ENCODE peak calls at places on chromosomes 4 and X, in six cellular contexts. K, D, N, Q, E and F are unnamed samples.

GRCh38 chr4:187826725-187827124 is 168.8 kb upstream of the ZFP42 start:
- DNase-seq in N (no peak), Q (no peak), D (no peak), K (no peak), E (peak; percentile 40), F (no peak)

GRCh38 chr4:63620271-63620670 is 789.0 kb downstream of the TECRL start:
- DNase-seq in D (no peak), Q (no peak), N (no peak), E (no peak), K (no peak), F (no peak)

GRCh38 chrX:30577362-30577961 is at the start of gene TASL:
- DNase-seq in D (peak; percentile 23), N (no peak), E (no peak), K (no peak), Q (peak; percentile 63), F (peak; percentile 0)

GRCh38 chrX:110182362-110182761 is 135.5 kb downstream of the AMMECR1 start:
- DNase-seq in D (no peak), Q (no peak), N (no peak), E (no peak), K (no peak), F (no peak)

GRCh38 chrX:69503835-69504625 is at the start of gene NALF2:
- DNase-seq in E (peak; percentile 37), D (peak; percentile 40), K (peak; percentile 40), Q (no peak), N (peak; percentile 51), F (peak; percentile 3)

GRCh38 chr4:124199755-124200154 is 512.8 kb downstream of the ANKRD50 start:
- DNase-seq in Q (no peak), D (no peak), K (no peak), N (no peak), E (no peak), F (no peak)

GRCh38 chr4:137124278-137124932 is 407.9 kb downstream of the PCDH18 start:
- DNase-seq in E (peak; percentile 53), Q (no peak), D (no peak), K (no peak), N (no peak), F (peak; percentile 1)

GRCh38 chrX:70262952-70263567 is 3.1 kb upstream of the P2RY4 start:
- DNase-seq in K (peak; percentile 9), N (peak; percentile 61), Q (no peak), E (no peak), D (peak; percentile 55), F (peak; percentile 36)

GRCh38 chrX:25076941-25077500 is 61.3 kb upstream of the ARX start:
- DNase-seq in E (no peak), Q (no peak), N (no peak), K (no peak), D (no peak), F (no peak)

GRCh38 chr4:113094802-113095201 is 45.3 kb downstream of the ANK2 start:
- DNase-seq in N (no peak), K (no peak), Q (no peak), E (peak; percentile 19), D (no peak), F (peak; percentile 17)

GRCh38 chr4:133565379-133565778 is 416.3 kb downstream of the PCDH10 start:
- DNase-seq in N (no peak), Q (no peak), D (no peak), E (no peak), K (no peak), F (no peak)

GRCh38 chrX:72554448-72555140 is 18.0 kb downstream of the HDAC8 start:
- DNase-seq in K (no peak), Q (no peak), E (peak; percentile 56), D (no peak), N (no peak), F (peak; percentile 2)

GRCh38 chrX:3226087-3226486 is 120.4 kb downstream of the MXRA5 start:
- DNase-seq in Q (no peak), K (no peak), N (no peak), D (no peak), E (no peak), F (no peak)

GRCh38 chr4:109916003-109916399 is 3.3 kb downstream of the EGF start:
- DNase-seq in D (no peak), N (no peak), Q (no peak), E (no peak), K (no peak), F (no peak)

GRCh38 chr4:185396724-185397402 is at the start of gene ANKRD37:
- DNase-seq in K (peak; percentile 32), E (no peak), N (peak; percentile 68), D (peak; percentile 62), Q (no peak), F (no peak)

GRCh38 chrX:56733459-56734046 is 4.5 kb downstream of the NBDY start:
- DNase-seq in K (peak; percentile 12), N (peak; percentile 21), D (peak; percentile 61), E (no peak), Q (peak; percentile 70), F (peak; percentile 54)

GRCh38 chr4:189129044-189129443 is 811.6 kb upstream of the FRG1 start:
- DNase-seq in E (no peak), K (no peak), D (no peak), N (no peak), Q (no peak), F (no peak)

GRCh38 chrX:134880866-134881265 is 109.9 kb upstream of the SMIM10 start:
- DNase-seq in E (no peak), Q (no peak), K (no peak), D (no peak), N (no peak), F (no peak)

GRCh38 chr4:1207603-1208265 is 35.4 kb upstream of the SPON2 start:
- DNase-seq in K (peak; percentile 57), N (peak; percentile 48), D (peak; percentile 58), E (no peak), Q (no peak), F (no peak)

GRCh38 chr4:20305976-20306375 is 54.3 kb downstream of the SLIT2 start:
- DNase-seq in E (no peak), K (no peak), Q (no peak), D (no peak), N (no peak), F (no peak)

GRCh38 chr4:6855692-6856297 is 53.8 kb upstream of the TBC1D14 start:
- DNase-seq in Q (no peak), D (no peak), N (no peak), K (no peak), E (no peak), F (peak; percentile 79)
- TF ChIP-seq POLR2A in Q (no peak), D (no peak), N (no peak), K (no peak), E (no peak), F (no peak)

GRCh38 chrX:107712231-107713204 is 63.1 kb downstream of the TSC22D3 start:
- DNase-seq in E (no peak), D (peak; percentile 47), N (no peak), Q (peak; percentile 46), K (no peak), F (no peak)
- TF ChIP-seq POLR2A in E (no peak), D (peak; percentile 66), N (peak; percentile 41), Q (peak; percentile 18), K (no peak), F (peak; percentile 98)

DNA sequence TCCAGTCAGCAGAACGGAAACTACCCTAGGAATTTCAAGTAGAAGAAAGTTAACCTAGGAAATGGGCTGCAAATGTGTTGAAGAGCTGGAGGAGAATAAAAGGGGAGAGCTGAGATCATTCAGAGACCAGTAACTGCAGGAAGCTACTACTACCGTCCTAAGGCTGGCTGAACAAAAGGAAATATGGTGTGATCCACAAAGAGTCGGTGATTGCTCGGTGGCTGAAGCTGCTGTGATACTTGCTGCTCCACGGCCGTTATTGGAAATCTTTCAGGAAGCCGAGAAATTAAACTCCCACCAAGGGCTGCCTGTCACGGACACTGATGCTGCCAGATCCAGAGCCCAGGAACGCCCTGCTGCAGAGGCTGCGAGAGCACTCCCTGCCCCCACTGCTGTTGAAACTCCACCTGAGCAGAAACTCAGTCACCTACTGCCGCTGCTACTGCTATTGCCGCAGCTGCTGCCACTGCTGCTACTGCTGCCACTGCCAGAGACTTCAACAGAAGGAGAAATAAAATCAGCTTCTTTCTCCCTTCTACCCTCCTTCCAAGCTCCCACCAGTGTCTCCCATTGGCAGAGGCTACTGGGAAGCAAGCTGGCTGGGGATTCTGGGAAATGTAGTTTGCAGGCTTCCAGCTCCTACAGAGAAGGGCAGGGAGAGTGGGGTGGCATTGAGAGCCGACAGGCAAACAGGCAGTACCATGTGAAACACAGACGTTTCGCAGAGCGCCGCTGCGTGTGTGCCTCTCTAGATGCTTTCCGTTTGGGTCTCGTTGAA is 125.9 kb upstream of the ENPP6 start:
- DNase-seq in K (peak; percentile 83), Q (peak; percentile 60), N (peak; percentile 74), E (peak; percentile 6), D (peak; percentile 80), F (peak; percentile 76)
- TF ChIP-seq POLR2A in K (no peak), Q (peak; percentile 52), N (peak; percentile 52), E (no peak), D (peak; percentile 75), F (no peak)

GRCh38 chrX:153929576-153929975 is 3.5 kb upstream of the ARHGAP4 start:
- DNase-seq in E (no peak), N (peak; percentile 21), D (no peak), Q (no peak), K (no peak), F (no peak)

GRCh38 chrX:153927686-153927935 is 1.5 kb upstream of the ARHGAP4 start:
- DNase-seq in N (no peak), E (no peak), Q (no peak), K (no peak), D (no peak), F (peak; percentile 60)

GRCh38 chrX:153926863-153927685 is 1.0 kb upstream of the ARHGAP4 start:
- DNase-seq in N (peak; percentile 57), E (no peak), K (peak; percentile 57), D (peak; percentile 77), Q (peak; percentile 90), F (peak; percentile 30)

GRCh38 chrX:153928846-153929245 is 2.8 kb upstream of the ARHGAP4 start:
- DNase-seq in K (no peak), Q (no peak), E (no peak), N (no peak), D (no peak), F (no peak)

DNA sequence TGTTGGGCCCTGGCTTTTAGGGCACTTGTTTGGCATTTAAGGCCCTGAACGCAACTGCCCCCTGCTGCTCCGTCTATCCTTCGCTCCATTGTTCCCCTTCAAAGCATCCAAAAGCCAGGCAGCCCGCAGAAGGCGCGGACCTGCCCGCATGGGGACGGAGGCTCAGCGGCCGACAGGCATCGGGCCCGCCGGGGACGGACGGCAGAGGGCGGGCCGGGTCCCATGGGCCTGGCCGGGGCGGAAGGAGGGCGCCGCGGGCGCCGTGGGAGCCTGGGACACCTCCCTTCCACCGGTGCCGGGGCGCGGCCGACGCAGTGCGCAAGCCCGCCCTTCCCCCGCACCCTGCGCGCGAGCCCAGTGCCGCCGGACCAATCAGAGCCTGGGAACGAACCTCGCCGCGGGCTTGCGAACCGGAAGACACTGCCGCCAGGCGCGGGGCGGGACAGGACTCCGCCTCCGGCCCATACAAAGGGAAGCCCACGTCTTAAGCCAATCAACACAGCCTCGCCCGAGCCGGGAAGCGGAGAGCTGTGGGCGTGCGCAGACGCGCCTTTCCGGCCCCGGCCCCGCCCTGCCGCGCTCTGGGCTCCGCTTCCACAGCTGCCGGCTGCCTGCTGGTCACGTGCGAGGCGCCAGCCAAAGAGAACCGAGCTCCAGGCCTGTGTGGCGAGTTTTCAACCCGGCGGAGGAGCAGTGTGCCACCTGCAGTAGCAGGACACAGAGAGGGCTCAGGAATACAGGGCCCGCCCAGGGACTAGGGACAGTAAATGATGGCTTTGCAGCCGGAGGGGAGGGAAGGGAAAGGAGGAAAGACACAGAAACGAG is 2.1 kb upstream of the ARHGAP4 start:
- DNase-seq in K (peak; percentile 94), N (peak; percentile 97), E (peak; percentile 93), D (peak; percentile 96), Q (peak; percentile 93), F (peak; percentile 97)
- TF ChIP-seq POLR2A in K (peak; percentile 78), N (peak; percentile 92), E (peak; percentile 61), D (peak; percentile 65), Q (peak; percentile 86), F (peak; percentile 83)